ENCODE peak calls at places on chromosomes 6 and 20, in six cellular contexts. C is HepG2, E is GM23338, Q is H1, U is K562, N is GM12878. M is an unnamed sample.

GRCh38 chr20:22582960-22583772 is 1.2 kb downstream of the FOXA2 start:
- DNase-seq in C (peak; percentile 36), E (peak; percentile 49), Q (no peak), U (no peak), N (no peak), M (peak; percentile 41)

GRCh38 chr20:54122189-54122588 is 51.6 kb downstream of the CYP24A1 start:
- DNase-seq in C (no peak), E (no peak), Q (no peak), U (no peak), N (no peak), M (no peak)

GRCh38 chr6:3841711-3842565 is 7.2 kb upstream of the FAM50B start:
- DNase-seq in C (peak; percentile 30), E (no peak), Q (no peak), U (no peak), N (no peak), M (no peak)

GRCh38 chr20:62148908-62149314 is 5.3 kb downstream of the SS18L1 start:
- DNase-seq in C (peak; percentile 51), E (no peak), Q (no peak), U (no peak), N (no peak), M (no peak)

GRCh38 chr6:138188278-138188923 is 26.7 kb downstream of the ARFGEF3 start:
- DNase-seq in C (no peak), E (no peak), Q (no peak), U (no peak), N (no peak), M (no peak)

GRCh38 chr6:37242429-37243052 is 15.0 kb upstream of the TBC1D22B start:
- DNase-seq in C (peak; percentile 82), E (no peak), Q (no peak), U (peak; percentile 68), N (no peak), M (no peak)

GRCh38 chr6:150118208-150118607 is 24.6 kb upstream of the PPP1R14C start:
- DNase-seq in C (no peak), E (no peak), Q (no peak), U (no peak), N (no peak), M (no peak)

GRCh38 chr6:12801141-12801540 is 84.6 kb downstream of the PHACTR1 start:
- DNase-seq in C (no peak), E (no peak), Q (no peak), U (no peak), N (no peak), M (no peak)

GRCh38 chr20:57451356-57451755 is 60.2 kb downstream of the RBM38 start:
- DNase-seq in C (no peak), E (no peak), Q (no peak), U (no peak), N (no peak), M (no peak)

GRCh38 chr6:3194535-3195376 is 32.7 kb downstream of the TUBB2B start:
- DNase-seq in C (no peak), E (peak; percentile 86), Q (no peak), U (peak; percentile 29), N (no peak), M (no peak)

GRCh38 chr20:37417857-37418501 is 72.0 kb downstream of the SRC start:
- DNase-seq in C (no peak), E (no peak), Q (no peak), U (no peak), N (no peak), M (no peak)

GRCh38 chr20:57092112-57092899 is 174.1 kb downstream of the BMP7 start:
- DNase-seq in C (peak; percentile 48), E (peak; percentile 88), Q (peak; percentile 61), U (peak; percentile 73), N (peak; percentile 2), M (peak; percentile 84)

GRCh38 chr20:4844766-4845465 is 123.2 kb downstream of the PRND start:
- DNase-seq in C (no peak), E (no peak), Q (no peak), U (no peak), N (peak; percentile 7), M (no peak)

GRCh38 chr6:168111911-168112310 is 32.9 kb upstream of the FRMD1 start:
- DNase-seq in C (no peak), E (no peak), Q (no peak), U (no peak), N (no peak), M (no peak)

GRCh38 chr6:110951986-110952794 is 6.3 kb upstream of the GTF3C6 start:
- DNase-seq in C (peak; percentile 96), E (no peak), Q (no peak), U (no peak), N (no peak), M (no peak)

GRCh38 chr6:139943391-139943790 is 568.9 kb upstream of the CITED2 start:
- DNase-seq in C (peak; percentile 12), E (no peak), Q (no peak), U (no peak), N (no peak), M (no peak)

GRCh38 chr20:33670715-33671499 is 3.3 kb downstream of the NECAB3 start:
- DNase-seq in C (no peak), E (no peak), Q (no peak), U (no peak), N (no peak), M (no peak)

GRCh38 chr20:51412991-51413471 is 129.5 kb downstream of the NFATC2 start:
- DNase-seq in C (peak; percentile 82), E (no peak), Q (no peak), U (no peak), N (no peak), M (no peak)

GRCh38 chr20:44800398-44801046 is 9.8 kb downstream of the RIMS4 start:
- DNase-seq in C (peak; percentile 25), E (peak; percentile 68), Q (no peak), U (peak; percentile 27), N (no peak), M (peak; percentile 63)

GRCh38 chr6:159113223-159113622 is 56.0 kb upstream of the FNDC1 start:
- DNase-seq in C (no peak), E (no peak), Q (no peak), U (no peak), N (no peak), M (no peak)

DNA sequence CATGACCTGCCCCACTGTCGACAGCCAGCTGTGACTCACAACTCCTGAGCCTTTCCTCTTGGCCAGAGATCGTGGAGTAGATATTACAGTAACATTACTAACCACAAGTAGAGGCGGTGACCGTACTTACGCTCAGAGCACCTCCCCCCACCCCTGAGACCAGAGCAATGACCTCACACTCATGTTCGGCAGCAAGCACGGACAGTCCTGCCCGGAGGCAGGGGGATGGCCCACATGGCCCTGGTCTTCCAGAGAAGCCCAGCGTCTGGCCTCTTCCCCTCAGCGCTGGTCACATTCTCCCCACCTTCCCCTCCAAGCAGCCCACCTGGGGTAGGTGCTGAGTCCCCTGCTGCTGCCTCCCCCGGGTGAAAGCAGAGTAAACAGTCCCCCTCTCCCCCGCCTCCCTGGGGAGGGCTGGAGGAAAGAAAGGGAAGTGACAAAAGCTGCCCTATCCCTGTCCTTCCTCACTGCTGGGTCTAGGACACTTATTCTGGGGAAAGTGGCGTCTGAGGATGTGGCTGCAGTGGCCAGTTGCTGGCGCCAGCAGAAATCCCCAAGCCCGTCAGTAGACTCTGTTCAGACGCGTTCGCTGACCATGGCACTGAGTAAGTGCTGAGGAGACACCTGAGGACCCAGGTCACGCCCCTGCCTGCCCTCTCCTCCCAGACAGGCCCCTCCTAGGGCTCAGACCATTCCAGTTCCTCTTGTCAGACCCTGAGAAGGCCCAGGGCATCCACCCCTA is 68.5 kb downstream of the MRPL14 start:
- DNase-seq in C (peak; percentile 88), E (no peak), Q (no peak), U (peak; percentile 99), N (no peak), M (no peak)
- TF ChIP-seq CREB1 in C (peak; percentile 83), E (no peak), Q (no peak), U (peak; percentile 92), N (peak; percentile 69), M (no peak)

GRCh38 chr6:67935976-67936477 is 699.1 kb upstream of the ADGRB3 start:
- DNase-seq in C (no peak), E (no peak), Q (no peak), U (peak; percentile 12), N (no peak), M (no peak)

DNA sequence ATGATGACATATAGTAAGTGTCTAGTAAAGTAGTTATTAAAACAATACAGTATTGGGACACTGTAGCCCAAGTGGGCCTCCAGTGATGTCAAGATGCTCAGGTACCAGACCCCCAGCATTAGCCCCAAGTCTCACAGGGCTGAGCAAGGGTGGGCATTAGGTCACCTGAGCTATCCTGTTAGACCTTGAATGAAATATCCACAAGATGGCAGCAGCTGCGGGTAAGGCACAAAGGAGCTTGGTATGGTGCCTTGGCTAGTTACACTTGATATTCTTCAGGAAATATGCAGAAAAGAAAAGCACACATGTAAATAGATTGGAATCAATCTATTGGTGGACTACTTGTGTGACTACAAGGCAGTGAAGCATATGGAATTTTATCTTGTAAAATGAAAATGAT is 701.8 kb upstream of the ADGRB3 start:
- DNase-seq in C (no peak), E (peak; percentile 75), Q (no peak), U (peak; percentile 44), N (no peak), M (peak; percentile 45)
- TF ChIP-seq CREB1 in C (no peak), E (no peak), Q (no peak), U (no peak), N (no peak), M (no peak)

DNA sequence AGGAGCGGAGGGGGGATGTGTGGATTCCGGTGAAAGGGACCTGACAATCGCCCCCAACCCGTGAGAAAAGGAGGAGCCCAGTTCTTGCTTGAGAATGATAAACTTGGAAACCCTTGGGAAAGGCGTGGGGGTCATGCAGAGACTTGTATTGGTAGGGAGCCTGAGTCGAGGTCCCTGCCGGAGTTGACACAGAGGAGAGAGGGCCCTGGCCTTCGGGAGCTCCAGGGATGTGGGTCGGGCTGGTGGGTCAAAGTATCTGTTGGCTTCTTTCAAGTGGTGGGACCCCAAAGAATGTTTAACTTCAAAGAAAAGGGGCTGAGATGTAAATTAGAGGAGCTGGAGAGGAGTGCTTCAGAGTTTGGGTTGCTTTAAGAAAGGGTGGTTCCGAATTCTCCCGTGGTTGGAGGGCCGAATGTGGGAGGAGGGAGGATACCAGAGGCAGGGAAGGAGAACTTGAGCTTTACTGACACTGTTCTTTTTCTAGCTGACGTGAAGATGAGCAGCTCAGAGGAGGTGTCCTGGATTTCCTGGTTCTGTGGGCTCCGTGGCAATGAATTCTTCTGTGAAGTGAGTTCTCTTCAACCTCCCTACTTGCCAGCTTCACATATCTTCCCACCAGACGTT is 569 bp downstream of the CSNK2B start:
- DNase-seq in C (no peak), E (no peak), Q (no peak), U (peak; percentile 53), N (no peak), M (no peak)
- TF ChIP-seq CREB1 in C (no peak), E (no peak), Q (no peak), U (no peak), N (no peak), M (no peak)

GRCh38 chr6:30782425-30783014 is 38.2 kb upstream of the IER3 start:
- DNase-seq in C (peak; percentile 90), E (no peak), Q (no peak), U (no peak), N (no peak), M (no peak)

GRCh38 chr6:30781697-30782424 is 37.5 kb upstream of the IER3 start:
- DNase-seq in C (peak; percentile 96), E (no peak), Q (no peak), U (peak; percentile 97), N (peak; percentile 66), M (no peak)

GRCh38 chr6:30780642-30780920 is 36.2 kb upstream of the IER3 start:
- DNase-seq in C (no peak), E (no peak), Q (no peak), U (no peak), N (no peak), M (no peak)

GRCh38 chr6:30779850-30780641 is 35.7 kb upstream of the IER3 start:
- DNase-seq in C (no peak), E (no peak), Q (no peak), U (no peak), N (no peak), M (no peak)

GRCh38 chr6:30781362-30781696 is 37.0 kb upstream of the IER3 start:
- DNase-seq in C (no peak), E (no peak), Q (no peak), U (no peak), N (no peak), M (no peak)
- TF ChIP-seq CREB1 in C (no peak), E (no peak), Q (no peak), U (no peak), N (no peak), M (no peak)